ENCODE peak calls at places on chromosomes 13 and 19, in seven cellular contexts. L, W, V, P, R, M and I are unnamed samples.

GRCh38 chr13:40170982-40171381 is 495.5 kb downstream of the FOXO1 start:
- DNase-seq in L (no peak), W (no peak), V (no peak), P (no peak), R (no peak), M (no peak), I (no peak)

GRCh38 chr13:50334944-50335343 is 319.7 kb downstream of the KCNRG start:
- DNase-seq in L (no peak), W (peak), V (no peak), P (no peak), R (no peak), M (no peak), I (no peak)

GRCh38 chr13:110390572-110390971 is 83.5 kb downstream of the COL4A2 start:
- DNase-seq in L (no peak), W (peak), V (peak), P (no peak), R (no peak), M (no peak), I (no peak)

GRCh38 chr13:91196958-91197357 is 150.5 kb upstream of the MIR17HG start:
- DNase-seq in L (no peak), W (no peak), V (no peak), P (no peak), R (no peak), M (no peak), I (no peak)

GRCh38 chr13:41137951-41138350 is 5.3 kb upstream of the KBTBD6 start:
- DNase-seq in L (no peak), W (peak), V (peak), P (peak), R (no peak), M (no peak), I (no peak)

GRCh38 chr13:24042710-24043440 is 117.6 kb upstream of the SPATA13 start:
- DNase-seq in L (no peak), W (no peak), V (no peak), P (no peak), R (no peak), M (no peak), I (no peak)

GRCh38 chr13:103282571-103283450 is 216.6 kb upstream of the SLC10A2 start:
- DNase-seq in L (no peak), W (peak), V (peak), P (peak), R (no peak), M (no peak), I (no peak)

GRCh38 chr19:34711890-34712289 is 22.2 kb upstream of the ZNF181 start:
- DNase-seq in L (no peak), W (no peak), V (no peak), P (no peak), R (no peak), M (no peak), I (no peak)

GRCh38 chr13:112322562-112322961 is 53.6 kb upstream of the SPACA7 start:
- DNase-seq in L (no peak), W (no peak), V (no peak), P (no peak), R (no peak), M (no peak), I (no peak)

GRCh38 chr19:58368561-58369360 is 6.2 kb upstream of the ZNF497 start:
- DNase-seq in L (no peak), W (no peak), V (no peak), P (no peak), R (peak), M (no peak), I (no peak)

GRCh38 chr19:49655570-49656455 is 9.8 kb downstream of the IRF3 start:
- DNase-seq in L (no peak), W (no peak), V (no peak), P (no peak), R (no peak), M (no peak), I (no peak)

GRCh38 chr19:343451-343931 is 1.1 kb downstream of the MIER2 start:
- DNase-seq in L (no peak), W (peak), V (no peak), P (no peak), R (no peak), M (no peak), I (peak)

GRCh38 chr19:2616741-2617392 is 85.6 kb downstream of the GNG7 start:
- DNase-seq in L (no peak), W (no peak), V (peak), P (no peak), R (no peak), M (no peak), I (peak)

GRCh38 chr19:45598267-45599011 is 3.6 kb downstream of the GPR4 start:
- DNase-seq in L (no peak), W (peak), V (no peak), P (no peak), R (no peak), M (no peak), I (peak)